ENCODE peak calls at places on chromosomes 7 and 10, in ten cellular contexts. J, Q, K, G, M, X, R, T, S and P are unnamed samples.

GRCh38 chr7:131328387-131329175 is 905 bp downstream of the MKLN1 start:
- DNase-seq in J (no peak), Q (no peak), K (peak), G (no peak), M (no peak), X (no peak), R (peak), T (peak), S (no peak), P (no peak)

GRCh38 chr10:62866451-62866850 is 50.3 kb upstream of the EGR2 start:
- DNase-seq in J (no peak), Q (no peak), K (peak), G (no peak), M (no peak), X (no peak), R (peak), T (no peak), S (no peak), P (no peak)

GRCh38 chr7:2954433-2954853 is 89.2 kb downstream of the CARD11 start:
- DNase-seq in J (no peak), Q (no peak), K (no peak), G (no peak), M (no peak), X (no peak), R (no peak), T (no peak), S (no peak), P (peak)

GRCh38 chr10:4383683-4384082 is 442.3 kb upstream of the AKR1E2 start:
- DNase-seq in J (no peak), Q (no peak), K (peak), G (no peak), M (no peak), X (no peak), R (peak), T (no peak), S (no peak), P (no peak)

GRCh38 chr10:92031580-92031979 is 108.0 kb downstream of the BTAF1 start:
- DNase-seq in J (no peak), Q (no peak), K (no peak), G (no peak), M (no peak), X (no peak), R (no peak), T (no peak), S (no peak), P (no peak)

GRCh38 chr7:99210265-99210970 is 2.5 kb upstream of the KPNA7 start:
- DNase-seq in J (no peak), Q (no peak), K (peak), G (no peak), M (no peak), X (no peak), R (no peak), T (no peak), S (no peak), P (no peak)

GRCh38 chr7:2661602-2662272 is 26.3 kb upstream of the AMZ1 start:
- DNase-seq in J (no peak), Q (no peak), K (no peak), G (no peak), M (no peak), X (no peak), R (no peak), T (no peak), S (no peak), P (no peak)

GRCh38 chr7:2523941-2524807 is 4.6 kb downstream of the LFNG start:
- DNase-seq in J (no peak), Q (peak), K (peak), G (peak), M (peak), X (peak), R (peak), T (no peak), S (peak), P (no peak)

GRCh38 chr7:116547347-116547746 is 22.5 kb downstream of the CAV1 start:
- DNase-seq in J (no peak), Q (no peak), K (no peak), G (no peak), M (no peak), X (no peak), R (peak), T (no peak), S (no peak), P (no peak)

GRCh38 chr10:93091960-93092359 is 18.3 kb downstream of the CYP26A1 start:
- DNase-seq in J (no peak), Q (no peak), K (no peak), G (no peak), M (no peak), X (no peak), R (no peak), T (no peak), S (no peak), P (no peak)

GRCh38 chr7:36747251-36747968 is 23.1 kb upstream of the AOAH start:
- DNase-seq in J (no peak), Q (no peak), K (peak), G (no peak), M (no peak), X (no peak), R (no peak), T (no peak), S (no peak), P (no peak)

GRCh38 chr7:156610601-156611000 is 30.0 kb upstream of the RNF32 start:
- DNase-seq in J (no peak), Q (no peak), K (no peak), G (no peak), M (no peak), X (no peak), R (no peak), T (no peak), S (no peak), P (no peak)

GRCh38 chr7:34596887-34597286 is 61.1 kb upstream of the NPSR1 start:
- DNase-seq in J (no peak), Q (no peak), K (peak), G (no peak), M (no peak), X (no peak), R (no peak), T (no peak), S (no peak), P (no peak)
- TF ChIP-seq CTCF in J (no peak), Q (no peak), K (peak), G (no peak), M (peak), X (peak), R (peak), T (peak), S (no peak), P (no peak)

GRCh38 chr7:76179686-76180085 is 22.0 kb upstream of the SRRM3 start:
- DNase-seq in J (no peak), Q (no peak), K (no peak), G (no peak), M (no peak), X (no peak), R (no peak), T (no peak), S (no peak), P (no peak)
- TF ChIP-seq CTCF in J (no peak), Q (no peak), K (no peak), G (no peak), M (no peak), X (no peak), R (no peak), T (no peak), S (no peak), P (no peak)

DNA sequence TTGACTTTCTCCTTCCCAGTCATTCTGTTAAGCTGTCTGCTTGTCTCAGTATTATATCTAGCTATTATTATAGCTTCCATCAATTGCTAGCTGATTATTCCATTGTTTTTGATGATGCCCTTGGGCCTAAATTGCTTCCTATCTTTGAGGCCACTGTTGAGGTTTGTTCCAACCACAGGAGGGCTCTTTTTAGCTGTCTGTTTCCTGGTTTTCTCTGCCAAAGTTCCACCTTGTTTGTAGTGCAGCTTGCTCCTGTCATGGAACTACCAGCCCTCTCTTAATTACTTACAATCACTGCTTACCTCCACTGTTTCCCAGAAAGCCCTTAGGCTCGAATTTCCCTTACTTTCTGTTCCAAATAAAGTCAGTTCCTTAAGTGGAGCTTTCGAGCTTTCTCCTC is 118.7 kb upstream of the SEC61G start:
- DNase-seq in J (no peak), Q (no peak), K (peak), G (no peak), M (no peak), X (no peak), R (peak), T (no peak), S (no peak), P (no peak)
- TF ChIP-seq CTCF in J (no peak), Q (no peak), K (no peak), G (no peak), M (no peak), X (no peak), R (no peak), T (no peak), S (no peak), P (no peak)

DNA sequence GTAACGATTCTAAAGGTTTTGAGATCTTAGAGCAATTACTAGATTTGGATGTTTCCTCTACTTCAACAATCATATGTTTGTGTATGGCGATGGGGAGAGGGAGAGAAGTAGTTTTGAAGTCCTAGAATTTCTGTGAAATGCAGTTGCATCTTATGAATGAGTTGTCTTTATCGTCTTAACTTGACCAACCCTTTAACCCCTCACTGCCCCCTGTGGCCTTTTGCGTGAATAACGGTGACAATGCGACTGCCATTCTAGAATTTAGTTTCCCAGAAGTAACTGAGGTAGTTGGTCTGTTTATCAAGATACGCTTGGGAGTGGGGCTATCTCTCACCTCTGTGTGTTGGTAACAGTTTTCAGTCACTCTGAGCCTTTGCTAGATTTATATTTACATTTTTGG is 204.6 kb downstream of the HDAC9 start:
- DNase-seq in J (no peak), Q (no peak), K (no peak), G (no peak), M (no peak), X (no peak), R (peak), T (peak), S (no peak), P (peak)
- TF ChIP-seq CTCF in J (no peak), Q (no peak), K (no peak), G (no peak), M (peak), X (no peak), R (no peak), T (no peak), S (no peak), P (peak)

GRCh38 chr7:133564484-133564883 is 311.6 kb downstream of the EXOC4 start:
- DNase-seq in J (no peak), Q (no peak), K (no peak), G (no peak), M (no peak), X (no peak), R (no peak), T (no peak), S (no peak), P (no peak)
- TF ChIP-seq CTCF in J (no peak), Q (no peak), K (peak), G (no peak), M (peak), X (no peak), R (no peak), T (no peak), S (no peak), P (no peak)